ENCODE peak calls at places on chromosome 5, in nine cellular contexts. U is fibroblast of lung; D is tibial nerve; H is CD8-positive, alpha-beta memory T cell; G is CD4-positive, CD25-positive, alpha-beta regulatory T cell; I is kidney; J is prostate gland; E is GM23248; Y is endodermal cell. B is an unnamed sample.

GRCh38 chr5:168771698-168772097 is 192.5 kb upstream of the PANK3 start:
- DNase-seq in U (no peak), D (no peak), H (no peak), G (no peak), I (no peak), J (no peak), E (no peak), Y (no peak), B (no peak)

GRCh38 chr5:145825751-145826180 is 9.4 kb downstream of the PRELID2 start:
- DNase-seq in U (peak; percentile 56), D (no peak), H (no peak), G (no peak), I (no peak), J (no peak), E (peak; percentile 80), Y (no peak), B (peak; percentile 83)

GRCh38 chr5:81078930-81079329 is 118.8 kb downstream of the RASGRF2 start:
- DNase-seq in U (no peak), D (no peak), H (no peak), G (no peak), I (no peak), J (no peak), E (no peak), Y (no peak), B (no peak)

GRCh38 chr5:125914471-125914870 is 508.7 kb upstream of the GRAMD2B start:
- DNase-seq in U (peak; percentile 16), D (no peak), H (no peak), G (no peak), I (no peak), J (no peak), E (no peak), Y (no peak), B (no peak)

GRCh38 chr5:141952030-141952429 is 6.0 kb downstream of the PCDH12 start:
- DNase-seq in U (no peak), D (no peak), H (no peak), G (no peak), I (no peak), J (no peak), E (no peak), Y (no peak), B (no peak)

GRCh38 chr5:106784846-106785245 is 885.9 kb downstream of the EFNA5 start:
- DNase-seq in U (no peak), D (no peak), H (no peak), G (no peak), I (no peak), J (no peak), E (no peak), Y (no peak), B (no peak)

GRCh38 chr5:3197699-3198098 is 397.9 kb upstream of the IRX1 start:
- DNase-seq in U (no peak), D (no peak), H (no peak), G (no peak), I (no peak), J (no peak), E (no peak), Y (peak; percentile 85), B (no peak)

GRCh38 chr5:93240228-93240834 is 340.7 kb downstream of the NR2F1-AS1 start:
- DNase-seq in U (no peak), D (no peak), H (no peak), G (no peak), I (no peak), J (no peak), E (no peak), Y (no peak), B (no peak)

GRCh38 chr5:140246378-140247122 is 56.4 kb downstream of the PFDN1 start:
- DNase-seq in U (peak; percentile 88), D (no peak), H (no peak), G (no peak), I (peak; percentile 81), J (no peak), E (peak; percentile 94), Y (no peak), B (peak; percentile 47)

GRCh38 chr5:50856720-50857119 is 190.3 kb downstream of the PARP8 start:
- DNase-seq in U (no peak), D (no peak), H (no peak), G (no peak), I (no peak), J (no peak), E (no peak), Y (no peak), B (no peak)

DNA sequence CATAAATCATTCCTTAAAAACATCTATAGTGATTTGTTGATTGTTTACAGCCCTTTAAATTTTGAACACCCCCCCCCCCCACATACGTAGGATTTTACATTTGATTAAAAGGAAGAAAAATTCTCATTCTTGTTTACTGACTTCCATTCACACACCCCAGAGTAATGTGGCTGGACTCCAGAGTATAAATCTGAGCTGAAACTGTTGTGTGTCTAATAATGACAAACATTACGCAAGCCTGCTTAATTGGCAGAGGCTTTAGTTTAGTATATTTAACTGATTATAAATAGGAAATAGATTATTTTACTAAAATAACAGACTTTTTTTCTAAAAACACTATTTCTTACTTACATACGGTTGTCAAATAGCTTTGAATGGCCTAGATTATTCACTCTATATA is 86.9 kb upstream of the FAM174A start:
- DNase-seq in U (peak; percentile 19), D (no peak), H (no peak), G (no peak), I (no peak), J (no peak), E (peak; percentile 15), Y (no peak), B (no peak)
- H3K4me1 ChIP-seq in U (no peaks in the 10 kb centered on the region), D (no peaks in the 10 kb centered on the region), H (no peaks in the 10 kb centered on the region), G (no peaks in the 10 kb centered on the region), I (no peaks in the 10 kb centered on the region), J (no peaks in the 10 kb centered on the region), E (no peaks in the 10 kb centered on the region), Y (no peaks in the 10 kb centered on the region), B (no peaks in the 10 kb centered on the region)

GRCh38 chr5:177097016-177097985 is 10.6 kb downstream of the FGFR4 start:
- DNase-seq in U (no peak), D (no peak), H (no peak), G (no peak), I (peak; percentile 66), J (no peak), E (no peak), Y (peak; percentile 45), B (no peak)
- H3K36me3 ChIP-seq in U (peaks cover 7% of the 10 kb centered on the region), D (no peaks in the 10 kb centered on the region), H (no peaks in the 10 kb centered on the region), G (no peaks in the 10 kb centered on the region), I (no peaks in the 10 kb centered on the region), J (no peaks in the 10 kb centered on the region), E (no peaks in the 10 kb centered on the region), Y (no peaks in the 10 kb centered on the region), B (no peaks in the 10 kb centered on the region)

GRCh38 chr5:66987540-66987939 is 209.1 kb downstream of the CD180 start:
- DNase-seq in U (no peak), D (no peak), H (no peak), G (no peak), I (no peak), J (no peak), E (no peak), Y (no peak), B (no peak)

GRCh38 chr5:66989286-66989685 is 207.3 kb downstream of the CD180 start:
- DNase-seq in U (peak; percentile 91), D (no peak), H (no peak), G (no peak), I (no peak), J (no peak), E (peak; percentile 26), Y (peak; percentile 60), B (no peak)

GRCh38 chr5:66991746-66992145 is 204.9 kb downstream of the CD180 start:
- DNase-seq in U (no peak), D (no peak), H (no peak), G (no peak), I (no peak), J (no peak), E (no peak), Y (no peak), B (no peak)

GRCh38 chr5:66987949-66988838 is 208.4 kb downstream of the CD180 start:
- DNase-seq in U (no peak), D (no peak), H (no peak), G (no peak), I (no peak), J (no peak), E (peak; percentile 68), Y (no peak), B (peak; percentile 61)

DNA sequence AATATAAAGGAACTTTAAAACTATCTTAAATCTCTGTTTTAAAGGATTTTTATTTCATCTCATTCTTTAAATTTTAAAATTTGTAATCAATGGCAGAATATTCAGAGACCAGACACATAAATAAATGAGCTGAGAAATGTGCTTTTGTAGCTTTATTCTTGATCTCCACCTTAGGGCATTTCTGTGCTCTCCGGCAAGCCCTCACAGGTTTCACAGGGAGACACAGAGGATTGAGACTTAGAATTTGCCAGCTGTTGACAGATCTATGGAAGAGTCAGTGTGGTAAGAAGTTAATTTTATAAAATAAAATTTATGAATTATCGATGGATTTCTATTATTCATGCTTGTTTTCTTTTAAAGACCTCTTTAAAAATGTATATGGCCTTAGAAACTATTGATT is 206.8 kb downstream of the CD180 start:
- DNase-seq in U (no peak), D (no peak), H (no peak), G (no peak), I (no peak), J (no peak), E (no peak), Y (no peak), B (no peak)
- H3K4me1 ChIP-seq in U (peaks cover 2% of the 10 kb centered on the region), D (no peaks in the 10 kb centered on the region), H (no peaks in the 10 kb centered on the region), G (no peaks in the 10 kb centered on the region), I (no peaks in the 10 kb centered on the region), J (no peaks in the 10 kb centered on the region), E (peaks cover 17% of the 10 kb centered on the region), Y (no peaks in the 10 kb centered on the region), B (no peaks in the 10 kb centered on the region)

GRCh38 chr5:91266184-91266705 is 116.9 kb downstream of the ARRDC3 start:
- DNase-seq in U (peak; percentile 80), D (no peak), H (no peak), G (no peak), I (no peak), J (no peak), E (peak; percentile 86), Y (no peak), B (peak; percentile 28)

GRCh38 chr5:91264311-91265051 is 118.6 kb downstream of the ARRDC3 start:
- DNase-seq in U (no peak), D (no peak), H (no peak), G (no peak), I (no peak), J (no peak), E (no peak), Y (no peak), B (no peak)

GRCh38 chr5:91269198-91269597 is 113.9 kb downstream of the ARRDC3 start:
- DNase-seq in U (no peak), D (no peak), H (no peak), G (no peak), I (no peak), J (no peak), E (no peak), Y (no peak), B (no peak)

GRCh38 chr5:91263898-91264297 is 119.2 kb downstream of the ARRDC3 start:
- DNase-seq in U (no peak), D (no peak), H (no peak), G (no peak), I (no peak), J (no peak), E (no peak), Y (no peak), B (no peak)
- H3K36me3 ChIP-seq in U (no peaks in the 10 kb centered on the region), D (no peaks in the 10 kb centered on the region), H (no peaks in the 10 kb centered on the region), G (no peaks in the 10 kb centered on the region), I (no peaks in the 10 kb centered on the region), J (no peaks in the 10 kb centered on the region), E (no peaks in the 10 kb centered on the region), Y (no peaks in the 10 kb centered on the region), B (no peaks in the 10 kb centered on the region)

GRCh38 chr5:170252710-170253350 is 20.0 kb downstream of the C5orf58 start:
- DNase-seq in U (no peak), D (no peak), H (no peak), G (no peak), I (no peak), J (no peak), E (no peak), Y (peak; percentile 64), B (no peak)
- H3K4me1 ChIP-seq in U (no peaks in the 10 kb centered on the region), D (peaks cover 15% of the 10 kb centered on the region), H (peaks cover 23% of the 10 kb centered on the region), G (peaks cover 29% of the 10 kb centered on the region), I (no peaks in the 10 kb centered on the region), J (peaks cover 7% of the 10 kb centered on the region), E (no peaks in the 10 kb centered on the region), Y (no peaks in the 10 kb centered on the region), B (peaks cover 19% of the 10 kb centered on the region)